ENCODE peak calls at places on chromosomes 5 and 9, in four cellular contexts. One of them, this sample, is unnamed. For H3K27me3 and H3K36me3, the result is how much of the 10 kb centered on the place peaks cover.

GRCh38 chr5:21391506-21391905 is 1403.5 kb upstream of the CDH18 start:
- DNase-seq in tibial artery: no peak
- DNase-seq in uterus: no peak
- DNase-seq in heart left ventricle: no peak
- DNase-seq in this sample: peak

GRCh38 chr5:92775711-92776615 is 805.1 kb downstream of the NR2F1-AS1 start:
- DNase-seq in tibial artery: no peak
- DNase-seq in uterus: no peak
- DNase-seq in heart left ventricle: no peak
- DNase-seq in this sample: no peak

GRCh38 chr5:11126844-11127243 is 365.8 kb upstream of the DAP start:
- DNase-seq in tibial artery: no peak
- DNase-seq in uterus: no peak
- DNase-seq in heart left ventricle: no peak
- DNase-seq in this sample: no peak

GRCh38 chr5:127891942-127892341 is 188.8 kb downstream of the CCDC192 start:
- DNase-seq in tibial artery: no peak
- DNase-seq in uterus: no peak
- DNase-seq in heart left ventricle: no peak
- DNase-seq in this sample: no peak

GRCh38 chr5:172266071-172266675 is 17.4 kb downstream of the UBTD2 start:
- DNase-seq in tibial artery: no peak
- DNase-seq in uterus: no peak
- DNase-seq in heart left ventricle: no peak
- DNase-seq in this sample: no peak

GRCh38 chr5:109823597-109823996 is 133.9 kb downstream of the MAN2A1 start:
- DNase-seq in tibial artery: no peak
- DNase-seq in uterus: no peak
- DNase-seq in heart left ventricle: no peak
- DNase-seq in this sample: no peak

GRCh38 chr5:141771562-141771961 is 89.5 kb upstream of the ARAP3 start:
- DNase-seq in tibial artery: no peak
- DNase-seq in uterus: peak
- DNase-seq in heart left ventricle: peak
- DNase-seq in this sample: peak

GRCh38 chr9:78566521-78566920 is 269.6 kb downstream of the PSAT1 start:
- DNase-seq in tibial artery: no peak
- DNase-seq in uterus: no peak
- DNase-seq in heart left ventricle: no peak
- DNase-seq in this sample: no peak

GRCh38 chr9:111350556-111350955 is 20.5 kb upstream of the OR2K2 start:
- DNase-seq in tibial artery: no peak
- DNase-seq in uterus: no peak
- DNase-seq in heart left ventricle: no peak
- DNase-seq in this sample: no peak

GRCh38 chr9:935348-935965 is 41.0 kb upstream of the DMRT3 start:
- DNase-seq in tibial artery: no peak
- DNase-seq in uterus: no peak
- DNase-seq in heart left ventricle: no peak
- DNase-seq in this sample: no peak

GRCh38 chr5:151663617-151664322 is 22.9 kb downstream of the SPARC start:
- DNase-seq in tibial artery: peak
- DNase-seq in uterus: no peak
- DNase-seq in heart left ventricle: peak
- DNase-seq in this sample: no peak

GRCh38 chr9:133171161-133171955 is 7.6 kb upstream of the GBGT1 start:
- DNase-seq in tibial artery: no peak
- DNase-seq in uterus: no peak
- DNase-seq in heart left ventricle: no peak
- DNase-seq in this sample: no peak

GRCh38 chr9:72046593-72047456 is 13.6 kb downstream of the C9orf57 start:
- DNase-seq in tibial artery: no peak
- DNase-seq in uterus: no peak
- DNase-seq in heart left ventricle: no peak
- DNase-seq in this sample: no peak

GRCh38 chr5:162128117-162128516 is 60.5 kb downstream of the GABRG2 start:
- DNase-seq in tibial artery: no peak
- DNase-seq in uterus: no peak
- DNase-seq in heart left ventricle: no peak
- DNase-seq in this sample: peak

GRCh38 chr9:36163840-36164175 is 5.4 kb upstream of the CCIN start:
- DNase-seq in tibial artery: peak
- DNase-seq in uterus: peak
- DNase-seq in heart left ventricle: no peak
- DNase-seq in this sample: peak

GRCh38 chr5:62466228-62466627 is 53.7 kb downstream of the IPO11 start:
- DNase-seq in tibial artery: no peak
- DNase-seq in uterus: no peak
- DNase-seq in heart left ventricle: no peak
- DNase-seq in this sample: no peak

GRCh38 chr5:146073239-146073900 is 32.0 kb downstream of the PLAC8L1 start:
- DNase-seq in tibial artery: no peak
- DNase-seq in uterus: no peak
- DNase-seq in heart left ventricle: no peak
- DNase-seq in this sample: peak

GRCh38 chr5:108884736-108885135 is 137.0 kb downstream of the FER start:
- DNase-seq in tibial artery: no peak
- DNase-seq in uterus: no peak
- DNase-seq in heart left ventricle: no peak
- DNase-seq in this sample: no peak

GRCh38 chr9:75185585-75186170 is 97.4 kb downstream of the OSTF1 start:
- DNase-seq in tibial artery: no peak
- DNase-seq in uterus: no peak
- DNase-seq in heart left ventricle: no peak
- DNase-seq in this sample: peak

GRCh38 chr5:180217797-180218196 is 8.8 kb upstream of the RASGEF1C start:
- DNase-seq in tibial artery: no peak
- DNase-seq in uterus: no peak
- DNase-seq in heart left ventricle: no peak
- DNase-seq in this sample: no peak

GRCh38 chr9:83956288-83957028 is 23.6 kb downstream of the HNRNPK start:
- DNase-seq in tibial artery: peak
- DNase-seq in uterus: peak
- DNase-seq in heart left ventricle: peak
- DNase-seq in this sample: peak

GRCh38 chr5:74673011-74673790 is 11.8 kb upstream of the HEXB start:
- DNase-seq in tibial artery: no peak
- DNase-seq in uterus: peak
- DNase-seq in heart left ventricle: no peak
- DNase-seq in this sample: peak

GRCh38 chr5:141001854-141002666 is 35.8 kb downstream of the PCDHAC2 start:
- DNase-seq in tibial artery: no peak
- DNase-seq in uterus: no peak
- DNase-seq in heart left ventricle: no peak
- DNase-seq in this sample: peak

GRCh38 chr5:94969174-94969573 is 315.7 kb downstream of the MCTP1 start:
- DNase-seq in tibial artery: no peak
- DNase-seq in uterus: no peak
- DNase-seq in heart left ventricle: no peak
- DNase-seq in this sample: peak

GRCh38 chr5:1184481-1184880 is 16.9 kb upstream of the SLC6A19 start:
- DNase-seq in tibial artery: no peak
- DNase-seq in uterus: no peak
- DNase-seq in heart left ventricle: peak
- DNase-seq in this sample: no peak

GRCh38 chr5:14036947-14037346 is 92.5 kb upstream of the DNAH5 start:
- DNase-seq in tibial artery: no peak
- DNase-seq in uterus: no peak
- DNase-seq in heart left ventricle: no peak
- DNase-seq in this sample: no peak

GRCh38 chr9:99948896-99949295 is 42.4 kb downstream of the STX17 start:
- DNase-seq in tibial artery: no peak
- DNase-seq in uterus: no peak
- DNase-seq in heart left ventricle: no peak
- DNase-seq in this sample: no peak

GRCh38 chr5:173518856-173519255 is 97.6 kb downstream of the BOD1 start:
- DNase-seq in tibial artery: no peak
- DNase-seq in uterus: no peak
- DNase-seq in heart left ventricle: no peak
- DNase-seq in this sample: no peak

GRCh38 chr9:114047717-114048116 is 30.4 kb downstream of the AMBP start:
- DNase-seq in tibial artery: peak
- DNase-seq in uterus: no peak
- DNase-seq in heart left ventricle: no peak
- DNase-seq in this sample: peak

GRCh38 chr5:62937661-62938558 is 359.3 kb downstream of the LRRC70 start:
- DNase-seq in tibial artery: no peak
- DNase-seq in uterus: no peak
- DNase-seq in heart left ventricle: no peak
- DNase-seq in this sample: no peak

DNA sequence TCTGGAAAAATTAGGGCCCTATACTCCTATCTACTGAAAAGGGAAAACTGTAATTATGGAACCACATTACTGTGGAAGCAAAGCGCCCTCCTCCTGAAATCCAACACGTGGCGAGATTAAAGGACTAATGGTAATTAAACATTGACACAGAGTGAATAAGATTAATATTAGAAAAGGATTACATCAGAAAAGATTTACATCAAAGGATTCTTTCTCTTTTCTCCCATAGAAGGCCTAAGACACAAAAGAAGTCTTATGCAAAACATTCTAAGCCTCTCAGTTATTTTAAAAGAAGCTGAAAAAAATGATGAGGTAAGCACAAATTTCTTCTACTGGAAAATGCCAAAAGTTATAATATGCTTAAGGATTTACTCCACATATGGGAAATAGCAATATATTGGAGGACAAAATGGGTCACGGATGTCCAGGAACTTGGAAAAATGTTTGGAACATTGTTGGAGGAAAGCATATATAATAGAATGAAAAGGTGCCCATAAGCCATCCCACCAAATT is 227.8 kb downstream of the TRPM3 start:
- DNase-seq in tibial artery: no peak
- DNase-seq in uterus: no peak
- DNase-seq in heart left ventricle: no peak
- DNase-seq in this sample: no peak
- H3K4me3 ChIP-seq in tibial artery: no peak
- H3K4me3 ChIP-seq in uterus: no peak
- H3K4me3 ChIP-seq in heart left ventricle: no peak
- H3K4me3 ChIP-seq in this sample: no peak

GRCh38 chr5:2657151-2657550 is 94.3 kb downstream of the IRX2 start:
- DNase-seq in tibial artery: no peak
- DNase-seq in uterus: no peak
- DNase-seq in heart left ventricle: no peak
- DNase-seq in this sample: no peak

GRCh38 chr5:2663489-2663888 is 88.0 kb downstream of the IRX2 start:
- DNase-seq in tibial artery: no peak
- DNase-seq in uterus: no peak
- DNase-seq in heart left ventricle: no peak
- DNase-seq in this sample: no peak

GRCh38 chr5:2658421-2658820 is 93.1 kb downstream of the IRX2 start:
- DNase-seq in tibial artery: no peak
- DNase-seq in uterus: no peak
- DNase-seq in heart left ventricle: no peak
- DNase-seq in this sample: no peak

GRCh38 chr5:2659071-2659470 is 92.4 kb downstream of the IRX2 start:
- DNase-seq in tibial artery: no peak
- DNase-seq in uterus: no peak
- DNase-seq in heart left ventricle: no peak
- DNase-seq in this sample: no peak

GRCh38 chr5:2660305-2660704 is 91.2 kb downstream of the IRX2 start:
- DNase-seq in tibial artery: no peak
- DNase-seq in uterus: no peak
- DNase-seq in heart left ventricle: no peak
- DNase-seq in this sample: no peak
- H3K27me3 ChIP-seq in tibial artery: under half
- H3K27me3 ChIP-seq in uterus: under half
- H3K27me3 ChIP-seq in heart left ventricle: under half
- H3K27me3 ChIP-seq in this sample: under half

GRCh38 chr9:81293651-81294050 is 395.7 kb downstream of the TLE1 start:
- DNase-seq in tibial artery: no peak
- DNase-seq in uterus: no peak
- DNase-seq in heart left ventricle: no peak
- DNase-seq in this sample: no peak

GRCh38 chr9:81292056-81292805 is 397.1 kb downstream of the TLE1 start:
- DNase-seq in tibial artery: no peak
- DNase-seq in uterus: no peak
- DNase-seq in heart left ventricle: no peak
- DNase-seq in this sample: no peak

GRCh38 chr9:81289622-81290021 is 399.7 kb downstream of the TLE1 start:
- DNase-seq in tibial artery: no peak
- DNase-seq in uterus: no peak
- DNase-seq in heart left ventricle: no peak
- DNase-seq in this sample: no peak
- H3K36me3 ChIP-seq in tibial artery: under half
- H3K36me3 ChIP-seq in uterus: under half
- H3K36me3 ChIP-seq in heart left ventricle: under half
- H3K36me3 ChIP-seq in this sample: under half

DNA sequence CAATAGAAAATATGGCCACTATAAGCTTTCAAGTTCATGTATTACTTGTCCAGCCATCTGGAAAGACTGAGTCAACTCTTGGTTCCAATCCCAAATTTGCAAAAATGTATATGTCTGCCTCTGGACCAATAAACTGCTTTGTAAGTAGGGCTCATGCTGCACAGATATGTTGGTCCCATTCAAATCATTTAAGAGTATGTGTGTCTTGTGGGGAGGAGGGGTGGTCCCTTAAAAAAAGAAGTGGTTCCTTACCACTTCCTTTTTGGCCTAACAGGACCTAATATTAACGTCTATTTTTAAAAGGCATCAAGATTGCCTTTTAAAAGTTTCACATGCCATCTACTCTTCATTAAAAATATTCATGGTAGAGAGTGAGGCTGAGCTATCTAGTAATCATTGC is 214.9 kb downstream of the KCTD16 start:
- DNase-seq in tibial artery: no peak
- DNase-seq in uterus: no peak
- DNase-seq in heart left ventricle: no peak
- DNase-seq in this sample: no peak
- H3K4me3 ChIP-seq in tibial artery: no peak
- H3K4me3 ChIP-seq in uterus: no peak
- H3K4me3 ChIP-seq in heart left ventricle: no peak
- H3K4me3 ChIP-seq in this sample: no peak

This sample was measured in H7.